ENCODE peak calls at places on chromosomes 11 and 22, in six cellular contexts. H is A549, U is hepatocyte, K is heart right ventricle, B is cardiac muscle cell, F is RWPE2. R is an unnamed sample.
A peak's percentile ranks its signal among the peaks of the same experiment; 100 is the strongest.

GRCh38 chr11:35167451-35167954 is 28.5 kb downstream of the CD44 start:
- DNase-seq in H (no peak), U (no peak), K (peak; percentile 31), B (peak; percentile 57), F (no peak), R (no peak)

GRCh38 chr11:5989203-5989602 is 2.4 kb upstream of the OR52L1 start:
- DNase-seq in H (no peak), U (no peak), K (no peak), B (no peak), F (no peak), R (no peak)

GRCh38 chr22:36961626-36962025 is 48.2 kb downstream of the CSF2RB start:
- DNase-seq in H (no peak), U (no peak), K (no peak), B (peak; percentile 29), F (no peak), R (no peak)

GRCh38 chr22:50710221-50710620 is 27.8 kb upstream of the ACR start:
- DNase-seq in H (no peak), U (no peak), K (no peak), B (no peak), F (peak; percentile 23), R (no peak)

GRCh38 chr11:78420796-78421209 is 3.2 kb upstream of the GAB2 start:
- DNase-seq in H (no peak), U (peak; percentile 47), K (peak; percentile 56), B (peak; percentile 82), F (no peak), R (peak; percentile 61)

GRCh38 chr11:70782401-70782913 is 384.1 kb downstream of the CTTN start:
- DNase-seq in H (no peak), U (no peak), K (no peak), B (no peak), F (no peak), R (no peak)

GRCh38 chr22:33986167-33986771 is 66.0 kb upstream of the LARGE1 start:
- DNase-seq in H (no peak), U (no peak), K (no peak), B (no peak), F (no peak), R (no peak)

GRCh38 chr11:61972796-61973602 is 5.6 kb upstream of the FTH1 start:
- DNase-seq in H (no peak), U (peak; percentile 67), K (no peak), B (no peak), F (no peak), R (peak; percentile 24)

GRCh38 chr22:25282671-25283561 is 63.5 kb downstream of the CRYBB2 start:
- DNase-seq in H (no peak), U (peak; percentile 4), K (no peak), B (no peak), F (peak; percentile 41), R (no peak)

GRCh38 chr22:37381489-37381888 is 45.8 kb downstream of the ELFN2 start:
- DNase-seq in H (no peak), U (no peak), K (no peak), B (no peak), F (no peak), R (no peak)

GRCh38 chr11:73147771-73148681 is 5.9 kb upstream of the FCHSD2 start:
- DNase-seq in H (no peak), U (no peak), K (peak; percentile 76), B (no peak), F (no peak), R (no peak)
- H3K4me3 ChIP-seq in H (no peak overlapping the region), U (no peak overlapping the region), K (no peak overlapping the region), B (no peak overlapping the region), F (no peak overlapping the region), R (no peak overlapping the region)

GRCh38 chr11:69102732-69103615 is 52.8 kb upstream of the SMIM38 start:
- DNase-seq in H (no peak), U (no peak), K (no peak), B (no peak), F (no peak), R (no peak)
- H3K27ac ChIP-seq in H (peak overlapping the region; percentile 63), U (no peak overlapping the region), K (no peak overlapping the region), B (no peak overlapping the region), F (no peak overlapping the region), R (no peak overlapping the region)

GRCh38 chr11:19242184-19242932 is 1.6 kb upstream of the E2F8 start:
- DNase-seq in H (no peak), U (peak; percentile 35), K (no peak), B (no peak), F (no peak), R (no peak)
- H3K4me3 ChIP-seq in H (peak overlapping the region; percentile 83), U (peak overlapping the region; percentile 63), K (peak overlapping the region; percentile 46), B (peak overlapping the region; percentile 61), F (peak overlapping the region; percentile 68), R (peak overlapping the region; percentile 75)

DNA sequence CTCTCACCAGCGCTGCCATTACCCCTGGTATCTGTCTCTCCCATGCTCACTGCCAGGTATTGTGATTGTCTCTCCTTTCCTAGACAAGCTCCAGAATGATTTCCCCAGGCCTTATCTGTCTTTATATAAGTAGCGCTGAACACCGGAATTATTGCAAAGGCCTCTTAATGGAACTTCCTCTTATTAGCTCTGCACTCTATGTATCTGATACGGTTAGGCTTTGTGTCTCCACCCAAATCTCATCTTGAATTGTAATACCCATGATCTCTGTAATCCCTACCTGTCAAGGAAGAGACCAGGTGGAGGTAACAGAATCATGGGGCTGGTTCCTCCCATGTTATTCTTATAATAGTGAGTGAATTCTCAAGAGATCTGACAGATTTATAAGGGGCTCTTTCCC is 39.3 kb downstream of the DDI1 start:
- DNase-seq in H (no peak), U (no peak), K (no peak), B (no peak), F (no peak), R (no peak)
- H3K27ac ChIP-seq in H (no peak overlapping the region), U (no peak overlapping the region), K (no peak overlapping the region), B (no peak overlapping the region), F (peak overlapping the region; percentile 49), R (no peak overlapping the region)

GRCh38 chr11:64208796-64209562 is 2.5 kb downstream of the FERMT3 start:
- DNase-seq in H (no peak), U (no peak), K (no peak), B (no peak), F (no peak), R (no peak)
- H3K4me3 ChIP-seq in H (no peak overlapping the region), U (no peak overlapping the region), K (no peak overlapping the region), B (no peak overlapping the region), F (no peak overlapping the region), R (no peak overlapping the region)

GRCh38 chr22:42819412-42820069 is 37.5 kb downstream of the ARFGAP3 start:
- DNase-seq in H (no peak), U (no peak), K (no peak), B (no peak), F (no peak), R (no peak)
- H3K27ac ChIP-seq in H (no peak overlapping the region), U (no peak overlapping the region), K (peak overlapping the region; percentile 39), B (no peak overlapping the region), F (peak overlapping the region; percentile 17), R (no peak overlapping the region)

GRCh38 chr11:2385156-2386151 is 8.3 kb downstream of the CD81 start:
- DNase-seq in H (no peak), U (no peak), K (peak; percentile 15), B (no peak), F (no peak), R (no peak)
- H3K4me3 ChIP-seq in H (no peak overlapping the region), U (no peak overlapping the region), K (no peak overlapping the region), B (no peak overlapping the region), F (no peak overlapping the region), R (peak overlapping the region; percentile 30)

GRCh38 chr11:63673579-63673978 is 2.4 kb upstream of the ATL3 start:
- DNase-seq in H (no peak), U (no peak), K (no peak), B (no peak), F (no peak), R (no peak)
- H3K27ac ChIP-seq in H (peak overlapping the region; percentile 59), U (no peak overlapping the region), K (peak overlapping the region; percentile 99), B (no peak overlapping the region), F (no peak overlapping the region), R (no peak overlapping the region)